ENCODE peak calls at places on chromosome 1, in eight cellular contexts. X is Panc1; V is stimulated activated naive CD4-positive, alpha-beta T cell; H is adrenal gland; G is aorta; B is glomerular endothelial cell; K is Caki2; P is CD4-positive, alpha-beta T cell. Y is an unnamed sample.

GRCh38 chr1:71157151-71157550 is 76.3 kb upstream of the ZRANB2 start:
- DNase-seq in X (no peak), V (no peak), H (no peak), G (no peak), B (no peak), K (no peak), P (no peak), Y (no peak)

GRCh38 chr1:91402023-91402422 is 2.6 kb downstream of the HFM1 start:
- DNase-seq in X (peak; percentile 10), V (no peak), H (no peak), G (no peak), B (no peak), K (peak; percentile 30), P (no peak), Y (no peak)

GRCh38 chr1:183685112-183685713 is 32.1 kb upstream of the APOBEC4 start:
- DNase-seq in X (peak; percentile 24), V (no peak), H (peak; percentile 44), G (no peak), B (peak; percentile 42), K (peak; percentile 21), P (no peak), Y (no peak)

GRCh38 chr1:215421772-215422171 is 145.3 kb upstream of the KCTD3 start:
- DNase-seq in X (no peak), V (no peak), H (no peak), G (no peak), B (no peak), K (no peak), P (no peak), Y (no peak)

GRCh38 chr1:197733324-197733723 is 42.0 kb downstream of the DENND1B start:
- DNase-seq in X (no peak), V (no peak), H (no peak), G (no peak), B (no peak), K (no peak), P (no peak), Y (no peak)

GRCh38 chr1:15833069-15833679 is 14.3 kb upstream of the SPEN start:
- DNase-seq in X (no peak), V (peak; percentile 18), H (peak; percentile 53), G (peak; percentile 82), B (no peak), K (peak; percentile 89), P (peak; percentile 55), Y (peak; percentile 81)

GRCh38 chr1:247060771-247061170 is 17.8 kb downstream of the ZNF670 start:
- DNase-seq in X (no peak), V (no peak), H (no peak), G (no peak), B (no peak), K (no peak), P (no peak), Y (no peak)

GRCh38 chr1:27726173-27726793 is 522 bp downstream of the FAM76A start:
- DNase-seq in X (no peak), V (no peak), H (peak; percentile 65), G (peak; percentile 71), B (no peak), K (no peak), P (peak; percentile 31), Y (peak; percentile 80)

GRCh38 chr1:51336004-51336403 is 5.6 kb upstream of the TTC39A start:
- DNase-seq in X (no peak), V (no peak), H (no peak), G (no peak), B (no peak), K (no peak), P (no peak), Y (no peak)

GRCh38 chr1:165144757-165145397 is 211.6 kb downstream of the LMX1A start:
- DNase-seq in X (peak; percentile 38), V (no peak), H (peak; percentile 66), G (no peak), B (peak; percentile 7), K (peak; percentile 40), P (no peak), Y (no peak)

GRCh38 chr1:30513396-30514136 is 209.8 kb downstream of the MATN1 start:
- DNase-seq in X (no peak), V (no peak), H (no peak), G (no peak), B (no peak), K (no peak), P (no peak), Y (no peak)

GRCh38 chr1:19495816-19496528 is 10.6 kb upstream of the CAPZB start:
- DNase-seq in X (no peak), V (no peak), H (no peak), G (no peak), B (no peak), K (no peak), P (no peak), Y (no peak)

GRCh38 chr1:160951443-160952128 is 3.0 kb downstream of the ITLN2 start:
- DNase-seq in X (peak; percentile 36), V (peak; percentile 54), H (peak; percentile 79), G (peak; percentile 73), B (peak; percentile 7), K (peak; percentile 45), P (peak; percentile 55), Y (peak; percentile 74)

GRCh38 chr1:212542761-212543187 is 65.8 kb upstream of the ATF3 start:
- DNase-seq in X (no peak), V (no peak), H (no peak), G (no peak), B (no peak), K (no peak), P (no peak), Y (no peak)

GRCh38 chr1:31182352-31182751 is 57.3 kb downstream of the NKAIN1 start:
- DNase-seq in X (no peak), V (peak; percentile 16), H (peak; percentile 84), G (peak; percentile 83), B (no peak), K (peak; percentile 94), P (peak; percentile 32), Y (peak; percentile 58)

GRCh38 chr1:98677288-98677687 is 15.8 kb downstream of the SNX7 start:
- DNase-seq in X (no peak), V (no peak), H (no peak), G (no peak), B (no peak), K (peak; percentile 20), P (no peak), Y (no peak)

GRCh38 chr1:213394837-213395236 is 343.8 kb downstream of the RPS6KC1 start:
- DNase-seq in X (no peak), V (no peak), H (no peak), G (no peak), B (no peak), K (no peak), P (no peak), Y (no peak)

GRCh38 chr1:85361106-85361505 is 84.7 kb upstream of the BCL10 start:
- DNase-seq in X (no peak), V (no peak), H (no peak), G (peak; percentile 50), B (no peak), K (peak; percentile 53), P (no peak), Y (no peak)

GRCh38 chr1:27416387-27417111 is 24.1 kb downstream of the GPR3 start:
- DNase-seq in X (no peak), V (peak; percentile 10), H (peak; percentile 69), G (no peak), B (no peak), K (no peak), P (peak; percentile 51), Y (no peak)

GRCh38 chr1:239987103-239987745 is 104.5 kb upstream of the FMN2 start:
- DNase-seq in X (no peak), V (no peak), H (peak; percentile 73), G (no peak), B (peak; percentile 25), K (no peak), P (no peak), Y (peak; percentile 55)

GRCh38 chr1:85394130-85394529 is 70.8 kb downstream of the DDAH1 start:
- DNase-seq in X (no peak), V (no peak), H (no peak), G (no peak), B (no peak), K (no peak), P (no peak), Y (no peak)

GRCh38 chr1:208036177-208036808 is 125.4 kb upstream of the CD34 start:
- DNase-seq in X (no peak), V (no peak), H (no peak), G (no peak), B (no peak), K (peak; percentile 5), P (no peak), Y (no peak)

GRCh38 chr1:22447581-22448215 is 4.0 kb upstream of the ZBTB40 start:
- DNase-seq in X (no peak), V (no peak), H (peak; percentile 75), G (peak; percentile 64), B (no peak), K (peak; percentile 32), P (no peak), Y (no peak)

GRCh38 chr1:226632922-226633351 is 84.4 kb downstream of the STUM start:
- DNase-seq in X (no peak), V (no peak), H (no peak), G (no peak), B (no peak), K (no peak), P (no peak), Y (peak; percentile 78)

GRCh38 chr1:35886606-35887431 is 3.8 kb downstream of the AGO1 start:
- DNase-seq in X (no peak), V (no peak), H (no peak), G (no peak), B (no peak), K (no peak), P (no peak), Y (no peak)

GRCh38 chr1:230735447-230735846 is 11.7 kb upstream of the CAPN9 start:
- DNase-seq in X (no peak), V (no peak), H (no peak), G (no peak), B (no peak), K (no peak), P (no peak), Y (no peak)

GRCh38 chr1:87816646-87817045 is 488.0 kb downstream of the LMO4 start:
- DNase-seq in X (no peak), V (no peak), H (no peak), G (no peak), B (no peak), K (no peak), P (no peak), Y (no peak)

GRCh38 chr1:34163792-34164509 is 1.1 kb downstream of the CSMD2 start:
- DNase-seq in X (no peak), V (no peak), H (peak; percentile 36), G (no peak), B (no peak), K (no peak), P (no peak), Y (no peak)

Y was measured in lower lobe of right lung.